ENCODE peak calls at places on chromosomes 4 and X, in six cellular contexts. One of them, this sample, is unnamed.
A peak's percentile ranks its signal among the peaks of the same experiment; 100 is the strongest.

GRCh38 chr4:152778656-152779512 is 646 bp downstream of the TIGD4 start:
- DNase-seq in fibroblast of pulmonary artery: peak; percentile 18
- DNase-seq in stromal cell of bone marrow: no peak
- DNase-seq in activated effector memory CD4-positive, alpha-beta T cell treated with Interleukin-2 at 50 U/mL for 16 hours: peak; percentile 5
- DNase-seq in HFFc6: no peak
- DNase-seq in NCI-H1417: peak; percentile 46
- DNase-seq in this sample: no peak

GRCh38 chr4:42371306-42372063 is 25.8 kb upstream of the SHISA3 start:
- DNase-seq in activated effector memory CD4-positive, alpha-beta T cell treated with Interleukin-2 at 50 U/mL for 16 hours: no peak
- DNase-seq in stromal cell of bone marrow: peak; percentile 31
- DNase-seq in fibroblast of pulmonary artery: peak; percentile 88
- DNase-seq in NCI-H1417: peak; percentile 29
- DNase-seq in HFFc6: no peak
- DNase-seq in this sample: peak; percentile 11

GRCh38 chr4:112847045-112847444 is 202.4 kb upstream of the ANK2 start:
- DNase-seq in HFFc6: no peak
- DNase-seq in fibroblast of pulmonary artery: no peak
- DNase-seq in stromal cell of bone marrow: no peak
- DNase-seq in activated effector memory CD4-positive, alpha-beta T cell treated with Interleukin-2 at 50 U/mL for 16 hours: no peak
- DNase-seq in NCI-H1417: no peak
- DNase-seq in this sample: no peak

GRCh38 chr4:18020671-18021469 is 685 bp downstream of the LCORL start:
- DNase-seq in activated effector memory CD4-positive, alpha-beta T cell treated with Interleukin-2 at 50 U/mL for 16 hours: peak; percentile 16
- DNase-seq in NCI-H1417: peak; percentile 84
- DNase-seq in HFFc6: peak; percentile 80
- DNase-seq in fibroblast of pulmonary artery: peak; percentile 89
- DNase-seq in stromal cell of bone marrow: peak; percentile 73
- DNase-seq in this sample: no peak

GRCh38 chr4:94472056-94472826 is 20.5 kb downstream of the PDLIM5 start:
- DNase-seq in NCI-H1417: no peak
- DNase-seq in stromal cell of bone marrow: peak; percentile 66
- DNase-seq in activated effector memory CD4-positive, alpha-beta T cell treated with Interleukin-2 at 50 U/mL for 16 hours: no peak
- DNase-seq in fibroblast of pulmonary artery: peak; percentile 82
- DNase-seq in HFFc6: peak; percentile 86
- DNase-seq in this sample: no peak

GRCh38 chrX:32744906-32745305 is 466.4 kb downstream of the DMD start:
- DNase-seq in stromal cell of bone marrow: no peak
- DNase-seq in fibroblast of pulmonary artery: peak; percentile 27
- DNase-seq in NCI-H1417: no peak
- DNase-seq in HFFc6: no peak
- DNase-seq in activated effector memory CD4-positive, alpha-beta T cell treated with Interleukin-2 at 50 U/mL for 16 hours: no peak
- DNase-seq in this sample: no peak

GRCh38 chr4:68589790-68590189 is 13.7 kb upstream of the UGT2B17 start:
- DNase-seq in fibroblast of pulmonary artery: no peak
- DNase-seq in NCI-H1417: no peak
- DNase-seq in HFFc6: no peak
- DNase-seq in stromal cell of bone marrow: no peak
- DNase-seq in activated effector memory CD4-positive, alpha-beta T cell treated with Interleukin-2 at 50 U/mL for 16 hours: no peak
- DNase-seq in this sample: no peak

GRCh38 chr4:17111959-17112659 is 213.7 kb upstream of the LDB2 start:
- DNase-seq in NCI-H1417: no peak
- DNase-seq in stromal cell of bone marrow: no peak
- DNase-seq in fibroblast of pulmonary artery: peak; percentile 18
- DNase-seq in HFFc6: no peak
- DNase-seq in activated effector memory CD4-positive, alpha-beta T cell treated with Interleukin-2 at 50 U/mL for 16 hours: no peak
- DNase-seq in this sample: no peak

This sample was measured in SHP77 treated with DMSO at 0.1 percent for 48 hours.